ENCODE peak calls at places on chromosomes 16 and 17, in seven cellular contexts. T, X, D, R, U, K and Q are unnamed samples.

GRCh38 chr17:75313941-75314550 is 24.8 kb upstream of the SLC25A19 start:
- DNase-seq in U (no peak), K (no peak), R (no peak), D (peak; percentile 92), T (no peak), X (no peak), Q (no peak)

GRCh38 chr17:73879987-73880386 is 235.7 kb upstream of the SDK2 start:
- DNase-seq in U (no peak), R (no peak), T (no peak), X (no peak), D (no peak), K (no peak), Q (no peak)

GRCh38 chr16:72311426-72311825 is 139.5 kb upstream of the PMFBP1 start:
- DNase-seq in K (no peak), R (no peak), D (no peak), U (no peak), X (no peak), T (peak; percentile 47), Q (no peak)

GRCh38 chr16:58027341-58028167 is 2.0 kb downstream of the MMP15 start:
- DNase-seq in T (no peak), R (no peak), X (peak; percentile 71), U (peak; percentile 79), K (no peak), D (no peak), Q (no peak)

GRCh38 chr16:85125570-85126382 is 13.5 kb upstream of the CIBAR2 start:
- DNase-seq in T (no peak), R (no peak), X (no peak), U (no peak), K (peak; percentile 80), D (no peak), Q (no peak)

GRCh38 chr17:21286771-21287702 is 2.5 kb downstream of the MAP2K3 start:
- DNase-seq in R (no peak), X (no peak), U (no peak), D (peak; percentile 15), K (no peak), T (no peak), Q (no peak)

GRCh38 chr17:4444782-4445473 is 11.2 kb downstream of the SPNS3 start:
- DNase-seq in U (no peak), T (no peak), K (peak; percentile 54), X (no peak), D (no peak), R (no peak), Q (no peak)

GRCh38 chr17:58401287-58401686 is 16.0 kb downstream of the RNF43 start:
- DNase-seq in U (no peak), K (no peak), X (no peak), D (no peak), R (no peak), T (no peak), Q (no peak)

GRCh38 chr17:75723201-75723930 is 2.1 kb downstream of the ITGB4 start:
- DNase-seq in D (no peak), X (peak; percentile 75), R (no peak), K (no peak), U (no peak), T (no peak), Q (no peak)

GRCh38 chr17:78267257-78268073 is 36.0 kb downstream of the TMEM235 start:
- DNase-seq in K (no peak), U (no peak), T (no peak), R (no peak), D (no peak), X (peak; percentile 12), Q (no peak)

GRCh38 chr17:49955157-49955556 is 13.8 kb upstream of the DLX4 start:
- DNase-seq in D (no peak), T (no peak), U (no peak), R (no peak), K (no peak), X (no peak), Q (no peak)

GRCh38 chr16:22948058-22948602 is 134.2 kb downstream of the HS3ST2 start:
- DNase-seq in K (no peak), R (no peak), U (peak; percentile 36), T (no peak), X (no peak), D (peak; percentile 36), Q (no peak)

GRCh38 chr17:247767-248166 is 66.3 kb upstream of the DOC2B start:
- DNase-seq in D (no peak), R (no peak), X (no peak), U (peak; percentile 8), K (no peak), T (no peak), Q (no peak)

GRCh38 chr17:64658931-64659330 is 3.2 kb downstream of the SMURF2 start:
- DNase-seq in K (no peak), D (peak; percentile 18), X (no peak), T (peak; percentile 63), U (no peak), R (no peak), Q (no peak)

GRCh38 chr16:1812732-1813163 is 13.9 kb downstream of the HAGH start:
- DNase-seq in U (peak; percentile 70), T (peak; percentile 24), R (no peak), D (peak; percentile 75), K (no peak), X (peak; percentile 87), Q (no peak)

GRCh38 chr17:35731932-35732805 is 730 bp downstream of the RASL10B start:
- DNase-seq in D (no peak), X (no peak), K (no peak), R (no peak), T (no peak), U (no peak), Q (no peak)

GRCh38 chr17:34613064-34614019 is 34.0 kb downstream of the TMEM132E start:
- DNase-seq in X (peak; percentile 44), K (no peak), D (no peak), R (no peak), T (no peak), U (peak; percentile 45), Q (peak; percentile 71)

GRCh38 chr17:21297026-21297520 is 12.6 kb downstream of the MAP2K3 start:
- DNase-seq in K (no peak), D (no peak), U (no peak), X (no peak), R (no peak), T (no peak), Q (no peak)

GRCh38 chr16:50878966-50879615 is 137.2 kb downstream of the CYLD start:
- DNase-seq in U (peak; percentile 35), R (no peak), T (no peak), X (no peak), D (no peak), K (no peak), Q (no peak)

DNA sequence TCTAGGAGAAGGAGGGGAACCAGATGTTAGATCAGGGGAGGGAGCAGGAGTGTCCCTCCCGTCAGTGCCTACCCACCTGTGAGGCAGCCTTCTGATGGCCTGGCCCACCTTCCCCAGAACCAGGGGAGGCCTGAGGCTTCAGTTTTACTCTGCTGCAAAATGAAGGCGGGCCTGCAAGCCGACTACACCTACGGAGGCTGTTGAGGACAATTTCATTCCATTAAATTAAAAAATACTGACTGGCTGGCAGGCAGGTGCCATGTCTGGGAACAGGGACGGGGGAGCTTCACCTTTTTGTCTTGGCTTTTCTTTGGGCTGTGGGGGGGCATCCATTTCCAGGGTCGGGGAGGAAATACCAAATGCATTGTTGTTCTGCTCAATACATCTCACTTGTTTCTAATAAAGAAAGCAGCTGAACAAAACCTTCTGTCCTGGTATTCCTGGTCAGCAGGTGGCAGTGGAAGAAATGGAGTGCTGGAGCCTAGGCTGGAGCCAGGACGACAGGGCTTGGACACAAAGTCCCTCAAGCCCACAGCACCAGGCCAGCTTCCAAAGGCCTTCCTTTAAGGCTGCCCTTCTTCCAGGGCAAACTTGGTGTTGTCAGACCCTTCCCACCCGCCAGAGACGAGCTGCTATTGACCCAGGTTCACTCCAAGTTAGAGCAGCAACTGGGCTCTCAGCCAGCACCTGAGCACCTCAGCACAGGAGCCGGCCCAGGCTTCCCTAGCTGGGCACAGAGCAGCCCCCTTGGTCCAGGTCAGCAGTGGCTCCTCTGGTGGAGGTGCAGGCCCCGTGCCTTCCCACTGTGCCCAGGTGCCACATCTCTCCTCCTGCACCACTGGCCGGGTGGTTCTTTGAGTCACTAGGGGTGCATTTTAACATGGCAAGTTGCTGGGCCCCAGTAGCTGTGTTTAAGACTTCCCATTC is 23.5 kb downstream of the PLCD3 start:
- DNase-seq in X (no peak), U (no peak), R (no peak), K (no peak), T (no peak), D (no peak), Q (no peak)
- TF ChIP-seq CTCF in X (peak; percentile 16), U (no peak), R (no peak), K (no peak), T (peak; percentile 14), D (no peak), Q (no peak)

DNA sequence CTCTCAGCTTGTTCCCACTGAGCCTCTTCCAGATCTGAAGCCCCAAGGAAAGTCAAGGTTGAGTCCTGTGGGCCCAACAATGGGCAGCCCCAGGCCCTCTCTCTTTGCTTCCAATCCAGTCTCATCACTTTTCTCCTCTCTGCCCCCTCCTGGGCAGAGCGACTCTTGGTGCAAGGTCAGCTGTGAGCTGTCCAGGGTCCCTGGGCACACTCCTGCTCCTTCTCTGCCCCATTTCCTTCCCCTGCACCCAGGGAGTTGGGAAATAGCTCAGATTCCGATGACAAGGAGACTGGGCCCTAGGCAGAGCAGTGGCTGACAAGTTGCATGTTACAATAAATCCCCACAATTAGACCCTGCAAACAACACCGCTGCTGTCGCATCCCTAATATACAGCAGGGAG is 16.1 kb upstream of the CRHR1 start:
- DNase-seq in R (no peak), U (peak; percentile 51), X (no peak), K (no peak), T (no peak), D (no peak), Q (no peak)
- TF ChIP-seq CTCF in R (no peak), U (no peak), X (no peak), K (no peak), T (peak; percentile 32), D (no peak), Q (no peak)

GRCh38 chr16:89209522-89210044 is 7.9 kb upstream of the ZNF778 start:
- DNase-seq in T (no peak), K (no peak), X (no peak), U (no peak), R (no peak), D (no peak), Q (no peak)
- TF ChIP-seq CTCF in T (no peak), K (no peak), X (no peak), U (no peak), R (no peak), D (no peak), Q (no peak)

GRCh38 chr16:75244225-75244792 is 7.1 kb downstream of the BCAR1 start:
- DNase-seq in X (peak; percentile 53), T (no peak), D (peak; percentile 76), R (peak; percentile 47), U (no peak), K (no peak), Q (no peak)
- TF ChIP-seq CTCF in X (no peak), T (no peak), D (peak; percentile 14), R (no peak), U (no peak), K (no peak), Q (no peak)

DNA sequence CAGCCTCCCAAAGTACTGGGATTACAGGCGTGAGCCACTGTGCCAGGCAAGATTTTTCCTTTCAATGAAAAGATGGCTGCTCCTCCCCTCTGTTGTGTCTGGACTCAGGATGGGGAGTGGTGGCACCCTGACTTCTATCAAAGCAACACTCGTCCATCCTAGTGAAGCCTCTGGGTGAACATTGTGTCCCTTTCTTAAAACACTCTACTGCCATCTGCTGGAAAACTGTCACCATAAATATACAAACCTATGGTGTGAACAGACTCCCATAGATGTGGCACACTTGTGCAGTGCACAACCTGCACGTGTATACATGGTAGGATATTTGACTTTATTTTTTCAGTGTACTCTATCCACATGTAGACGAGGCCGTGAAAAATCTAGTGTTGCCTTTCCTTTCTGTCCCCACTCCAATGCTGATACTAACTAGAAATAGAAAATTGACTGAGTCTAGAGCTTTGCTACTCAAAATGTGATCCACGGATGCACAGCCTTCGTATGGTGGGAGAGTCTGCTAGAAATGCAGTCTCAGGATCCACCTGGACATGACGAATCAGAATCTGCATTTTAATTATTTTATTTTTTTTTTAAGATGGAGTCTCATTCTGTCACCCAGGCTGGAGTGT is 55.9 kb upstream of the PLCG2 start:
- DNase-seq in U (no peak), D (peak; percentile 89), K (no peak), R (peak; percentile 89), X (peak; percentile 92), T (peak; percentile 77), Q (no peak)
- TF ChIP-seq CTCF in U (no peak), D (peak; percentile 54), K (peak; percentile 44), R (peak; percentile 75), X (peak; percentile 68), T (peak; percentile 61), Q (peak; percentile 60)